ENCODE peak calls at places on chromosomes 7 and 10, in nine cellular contexts. V is GOT3; W is stimulated activated CD8-positive, alpha-beta memory T cell treated with anti-CD3 and anti-CD28 coated beads, Interleukin-15, amount 100 ng/mL, for 24 hours; G is pulmonary artery endothelial cell; K is cardiac muscle cell; R is PC-3; T is pons; M is HEK293T; P is G401. H is an unnamed sample.

GRCh38 chr10:130888493-130888892 is 423.0 kb downstream of the TCERG1L start:
- DNase-seq in V (no peak), W (no peak), G (no peak), K (no peak), R (no peak), T (no peak), M (no peak), P (no peak), H (no peak)

GRCh38 chr10:103951942-103952341 is 15.0 kb upstream of the SLK start:
- DNase-seq in V (no peak), W (no peak), G (no peak), K (no peak), R (no peak), T (no peak), M (no peak), P (no peak), H (no peak)

GRCh38 chr7:86914468-86915054 is 144.9 kb downstream of the ELAPOR2 start:
- DNase-seq in V (no peak), W (no peak), G (no peak), K (peak), R (peak), T (peak), M (peak), P (peak), H (no peak)

GRCh38 chr7:1856966-1857441 is 186.9 kb downstream of the ELFN1 start:
- DNase-seq in V (no peak), W (no peak), G (no peak), K (no peak), R (no peak), T (no peak), M (no peak), P (no peak), H (no peak)

GRCh38 chr10:46235705-46236536 is 50.9 kb upstream of the ANTXRL start:
- DNase-seq in V (no peak), W (no peak), G (no peak), K (no peak), R (no peak), T (no peak), M (no peak), P (no peak), H (no peak)

GRCh38 chr7:13117103-13117502 is 429.7 kb downstream of the ARL4A start:
- DNase-seq in V (no peak), W (no peak), G (no peak), K (no peak), R (peak), T (peak), M (peak), P (no peak), H (no peak)

GRCh38 chr10:22848509-22848908 is 79.3 kb upstream of the ARMC3 start:
- DNase-seq in V (no peak), W (no peak), G (no peak), K (no peak), R (no peak), T (no peak), M (no peak), P (no peak), H (no peak)

GRCh38 chr10:75542902-75543301 is 111.5 kb downstream of the LRMDA start:
- DNase-seq in V (no peak), W (no peak), G (no peak), K (peak), R (no peak), T (no peak), M (peak), P (no peak), H (no peak)

GRCh38 chr7:51472017-51472296 is 155.3 kb upstream of the COBL start:
- DNase-seq in V (no peak), W (no peak), G (no peak), K (no peak), R (no peak), T (no peak), M (no peak), P (no peak), H (no peak)

H was measured in T-cell.